ENCODE peak calls at places on chromosomes 4 and X, in eight cellular contexts. K, C, S, P, A, G, E and D are unnamed samples.
A peak's percentile ranks its signal among the peaks of the same experiment; 100 is the strongest.

GRCh38 chr4:168522829-168523228 is 26.0 kb downstream of the PALLD start:
- DNase-seq in C (no peak), K (no peak), E (no peak), S (no peak), G (no peak), A (no peak), P (no peak), D (no peak)

GRCh38 chr4:3226467-3226866 is 22.5 kb upstream of the MSANTD1 start:
- DNase-seq in K (peak; percentile 48), G (peak; percentile 34), S (no peak), P (no peak), C (peak; percentile 27), A (no peak), E (peak; percentile 72), D (no peak)

GRCh38 chr4:33746979-33747378 is 2497.3 kb downstream of the ARAP2 start:
- DNase-seq in S (no peak), C (no peak), K (peak; percentile 13), P (peak; percentile 46), E (no peak), A (no peak), G (no peak), D (no peak)

GRCh38 chrX:153736871-153737441 is 12.3 kb downstream of the ABCD1 start:
- DNase-seq in A (no peak), G (no peak), C (no peak), S (no peak), K (no peak), P (no peak), E (no peak), D (no peak)

GRCh38 chr4:133775881-133776280 is 425.7 kb downstream of the PABPC4L start:
- DNase-seq in A (no peak), E (no peak), K (no peak), S (no peak), P (peak; percentile 47), C (no peak), G (no peak), D (no peak)

GRCh38 chrX:2898861-2899512 is 30.2 kb downstream of the ARSD start:
- DNase-seq in S (no peak), K (no peak), A (no peak), C (peak; percentile 27), E (no peak), G (peak; percentile 65), P (peak; percentile 64), D (no peak)

GRCh38 chr4:98601719-98602118 is 56.7 kb downstream of the TSPAN5 start:
- DNase-seq in S (no peak), P (peak; percentile 86), E (no peak), K (no peak), C (no peak), A (no peak), G (no peak), D (no peak)

GRCh38 chrX:48911407-48912182 is at the start of gene SLC35A2:
- DNase-seq in K (peak; percentile 85), E (peak; percentile 90), C (peak; percentile 81), P (peak; percentile 78), S (peak; percentile 70), A (peak; percentile 71), G (peak; percentile 89), D (peak; percentile 81)

GRCh38 chr4:173182403-173182802 is 13.8 kb downstream of the GALNT7 start:
- DNase-seq in P (peak; percentile 76), S (no peak), A (no peak), C (no peak), G (no peak), K (no peak), E (no peak), D (no peak)

GRCh38 chr4:85940131-85940530 is 419.7 kb downstream of the MAPK10 start:
- DNase-seq in P (no peak), C (no peak), G (no peak), S (no peak), K (no peak), A (no peak), E (no peak), D (no peak)

GRCh38 chr4:108512615-108513505 is 107.5 kb upstream of the RPL34 start:
- DNase-seq in P (peak; percentile 33), E (no peak), A (peak; percentile 31), G (peak; percentile 20), K (no peak), C (peak; percentile 18), S (peak; percentile 47), D (no peak)

GRCh38 chr4:8015512-8015911 is 75.9 kb upstream of the AFAP1 start:
- DNase-seq in G (no peak), C (no peak), E (no peak), K (no peak), A (peak; percentile 14), P (peak; percentile 17), S (no peak), D (no peak)

GRCh38 chr4:3248811-3249661 is at the start of gene MSANTD1:
- DNase-seq in A (no peak), E (no peak), K (no peak), C (no peak), S (no peak), G (no peak), P (no peak), D (no peak)

GRCh38 chrX:48961585-48962091 is 4.2 kb upstream of the OTUD5 start:
- DNase-seq in A (no peak), G (no peak), P (no peak), E (no peak), K (no peak), C (no peak), S (no peak), D (no peak)

GRCh38 chr4:13483142-13484044 is 747 bp downstream of the RAB28 start:
- DNase-seq in E (no peak), G (peak; percentile 56), C (peak; percentile 35), P (peak; percentile 48), A (peak; percentile 26), S (peak; percentile 60), K (peak; percentile 33), D (no peak)

GRCh38 chrX:124343016-124343415 is 3.3 kb upstream of the SH2D1A start:
- DNase-seq in K (no peak), A (no peak), P (no peak), C (no peak), G (no peak), E (no peak), S (no peak), D (no peak)

GRCh38 chrX:23656684-23657083 is 10.6 kb upstream of the PRDX4 start:
- DNase-seq in C (no peak), G (no peak), A (no peak), S (no peak), E (no peak), P (peak; percentile 33), K (no peak), D (no peak)

GRCh38 chr4:67437974-67438713 is 107.2 kb downstream of the CENPC start:
- DNase-seq in A (no peak), P (peak; percentile 63), S (no peak), E (no peak), G (no peak), C (no peak), K (no peak), D (no peak)

GRCh38 chr4:94127707-94128328 is 79.8 kb upstream of the SMARCAD1 start:
- DNase-seq in K (peak; percentile 43), C (no peak), G (no peak), S (no peak), A (no peak), E (no peak), P (peak; percentile 46), D (no peak)

DNA sequence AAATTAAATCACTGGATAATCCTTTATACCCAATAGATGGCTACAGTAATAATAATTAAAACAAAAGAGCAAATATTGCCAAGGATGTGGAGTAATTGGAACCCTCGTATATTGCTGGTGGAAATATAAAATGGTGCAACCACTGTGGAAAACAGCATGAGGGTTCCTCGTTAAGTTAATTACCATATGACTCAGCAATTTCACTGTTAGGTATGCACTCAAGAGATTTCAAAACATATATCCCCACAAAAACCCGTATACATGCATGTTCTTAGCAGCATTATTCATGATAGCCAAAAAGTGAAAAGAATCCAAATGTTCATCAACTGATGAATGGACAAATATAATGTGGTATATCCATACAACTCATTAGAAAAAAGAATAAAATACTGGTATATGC is 103.3 kb downstream of the TEX13C start:
- DNase-seq in P (no peak), K (no peak), S (no peak), G (no peak), C (no peak), A (no peak), E (no peak), D (no peak)
- H3K27me3 ChIP-seq in P (no peaks in the 10 kb centered on the region), K (no peaks in the 10 kb centered on the region), S (peaks cover 16% of the 10 kb centered on the region), G (no peaks in the 10 kb centered on the region), C (peaks cover 7% of the 10 kb centered on the region), A (no peaks in the 10 kb centered on the region), E (no peaks in the 10 kb centered on the region), D (no peaks in the 10 kb centered on the region)

GRCh38 chr4:52015366-52015765 is 4.8 kb downstream of the LRRC66 start:
- DNase-seq in C (no peak), G (no peak), P (no peak), A (peak; percentile 42), E (no peak), S (no peak), K (no peak), D (no peak)

GRCh38 chr4:52017809-52018208 is 2.4 kb downstream of the LRRC66 start:
- DNase-seq in C (no peak), G (no peak), P (no peak), A (no peak), E (no peak), K (no peak), S (no peak), D (no peak)

GRCh38 chr4:52019941-52020657 is at the start of gene LRRC66:
- DNase-seq in K (no peak), G (peak; percentile 92), E (no peak), C (no peak), A (no peak), P (peak; percentile 33), S (no peak), D (no peak)

GRCh38 chr4:52014903-52015302 is 5.3 kb downstream of the LRRC66 start:
- DNase-seq in K (no peak), G (no peak), S (no peak), E (no peak), C (no peak), A (no peak), P (no peak), D (no peak)

DNA sequence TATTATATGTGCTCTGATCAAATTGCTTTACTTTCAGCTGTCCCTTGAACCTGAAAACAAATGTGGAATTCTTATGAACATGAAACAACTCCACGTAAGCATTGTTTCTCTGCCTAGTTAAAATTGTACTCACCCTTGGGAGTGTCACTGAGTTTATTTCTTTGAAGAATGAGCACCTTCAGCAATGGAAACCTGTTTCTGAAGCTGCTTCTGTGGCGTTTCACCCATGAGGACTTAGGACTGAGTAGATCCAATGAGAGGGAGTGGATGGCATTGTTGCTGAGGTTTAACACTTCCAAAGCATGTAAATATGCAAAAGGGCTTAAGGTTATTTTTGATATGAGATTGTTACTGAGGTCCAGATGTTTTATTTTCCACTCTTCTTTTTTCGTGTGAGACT is 3.2 kb downstream of the LRRC66 start:
- DNase-seq in A (no peak), C (no peak), E (no peak), S (no peak), K (no peak), P (no peak), G (peak; percentile 24), D (no peak)
- H3K4me3 ChIP-seq in A (no peak overlapping the region), C (no peak overlapping the region), E (no peak overlapping the region), S (no peak overlapping the region), K (no peak overlapping the region), P (no peak overlapping the region), G (no peak overlapping the region), D (no peak overlapping the region)

GRCh38 chrX:74232859-74233258 is 71.1 kb upstream of the ZCCHC13 start:
- DNase-seq in C (no peak), P (peak; percentile 35), G (no peak), K (no peak), A (no peak), S (no peak), E (no peak), D (no peak)
- TF ChIP-seq CTCF in C (no peak), P (no peak), G (no peak), K (no peak), A (no peak), S (no peak), E (no peak), D (no peak)

GRCh38 chr4:48543796-48544195 is 53.7 kb downstream of the ZAR1 start:
- DNase-seq in P (no peak), K (no peak), G (no peak), A (no peak), E (no peak), C (no peak), S (no peak), D (no peak)
- H3K27me3 ChIP-seq in P (no peaks in the 10 kb centered on the region), K (no peaks in the 10 kb centered on the region), G (no peaks in the 10 kb centered on the region), A (no peaks in the 10 kb centered on the region), E (no peaks in the 10 kb centered on the region), C (no peaks in the 10 kb centered on the region), S (no peaks in the 10 kb centered on the region), D (no peaks in the 10 kb centered on the region)